ENCODE peak calls at places on chromosomes 1 and 21, in eight cellular contexts. O is pancreas, T is hepatocyte, X is neural progenitor cell, N is colonic mucosa, D is ovary, E is body of pancreas, B is mammary epithelial cell. J is an unnamed sample. For H3K9me3 and H3K4me1, the result is how much of the 10 kb centered on the place peaks cover.

GRCh38 chr1:19463204-19463803 is 22.0 kb downstream of the CAPZB start:
- DNase-seq in O (no peak), T (no peak), X (no peak), N (no peak), D (no peak), E (no peak), B (no peak), J (no peak)

GRCh38 chr1:99887890-99888289 is 37.7 kb downstream of the AGL start:
- DNase-seq in O (no peak), T (no peak), X (no peak), N (no peak), D (no peak), E (no peak), B (no peak), J (no peak)

GRCh38 chr21:15754640-15755039 is 24.9 kb downstream of the USP25 start:
- DNase-seq in O (no peak), T (peak), X (no peak), N (no peak), D (no peak), E (no peak), B (peak), J (peak)

GRCh38 chr1:52365091-52365745 is 787 bp downstream of the CC2D1B start:
- DNase-seq in O (no peak), T (peak), X (peak), N (peak), D (peak), E (peak), B (peak), J (peak)

GRCh38 chr1:92877792-92878191 is 46.0 kb downstream of the RPL5 start:
- DNase-seq in O (no peak), T (no peak), X (no peak), N (no peak), D (no peak), E (no peak), B (no peak), J (no peak)

GRCh38 chr1:175015243-175015642 is 8.0 kb downstream of the MRPS14 start:
- DNase-seq in O (no peak), T (no peak), X (no peak), N (no peak), D (no peak), E (no peak), B (no peak), J (peak)

GRCh38 chr1:181221078-181221477 is 132.6 kb downstream of the IER5 start:
- DNase-seq in O (no peak), T (no peak), X (no peak), N (no peak), D (no peak), E (peak), B (no peak), J (no peak)

GRCh38 chr1:2298685-2299673 is 70.9 kb downstream of the SKI start:
- DNase-seq in O (no peak), T (no peak), X (no peak), N (no peak), D (no peak), E (no peak), B (peak), J (no peak)

GRCh38 chr1:41882496-41882895 is 36.2 kb downstream of the HIVEP3 start:
- DNase-seq in O (no peak), T (no peak), X (no peak), N (no peak), D (no peak), E (no peak), B (peak), J (no peak)

GRCh38 chr1:235972316-235973090 is 92.4 kb downstream of the NID1 start:
- DNase-seq in O (no peak), T (peak), X (no peak), N (no peak), D (no peak), E (no peak), B (peak), J (peak)

GRCh38 chr1:183124259-183124658 is 61.8 kb upstream of the LAMC2 start:
- DNase-seq in O (no peak), T (no peak), X (no peak), N (no peak), D (no peak), E (no peak), B (no peak), J (no peak)

GRCh38 chr1:182301467-182302198 is 90.0 kb downstream of the GLUL start:
- DNase-seq in O (no peak), T (peak), X (peak), N (peak), D (peak), E (peak), B (peak), J (peak)

GRCh38 chr1:199007423-199007822 is 368.6 kb downstream of the PTPRC start:
- DNase-seq in O (no peak), T (no peak), X (no peak), N (no peak), D (no peak), E (peak), B (peak), J (no peak)

GRCh38 chr21:38664315-38664714 is 141.4 kb upstream of the ETS2 start:
- DNase-seq in O (no peak), T (no peak), X (no peak), N (no peak), D (no peak), E (no peak), B (no peak), J (no peak)

GRCh38 chr1:228426518-228427175 is 10.0 kb upstream of the TRIM17 start:
- DNase-seq in O (no peak), T (no peak), X (no peak), N (no peak), D (no peak), E (no peak), B (no peak), J (no peak)

GRCh38 chr21:24224411-24224810 is 1382.9 kb downstream of the MRPL39 start:
- DNase-seq in O (no peak), T (no peak), X (no peak), N (no peak), D (no peak), E (no peak), B (no peak), J (no peak)

GRCh38 chr1:22745675-22746585 is 35.3 kb downstream of the EPHB2 start:
- DNase-seq in O (no peak), T (peak), X (no peak), N (peak), D (no peak), E (peak), B (peak), J (peak)

GRCh38 chr1:19650416-19651140 is 6.5 kb downstream of the NBL1 start:
- DNase-seq in O (no peak), T (no peak), X (no peak), N (no peak), D (peak), E (no peak), B (no peak), J (no peak)

GRCh38 chr1:17027900-17028299 is 16.2 kb upstream of the ATP13A2 start:
- DNase-seq in O (no peak), T (no peak), X (no peak), N (no peak), D (no peak), E (peak), B (no peak), J (no peak)

GRCh38 chr1:23384312-23385058 is 14.8 kb upstream of the ZNF436 start:
- DNase-seq in O (peak), T (peak), X (no peak), N (no peak), D (no peak), E (no peak), B (peak), J (peak)

GRCh38 chr1:169106921-169107672 is 607 bp downstream of the ATP1B1 start:
- DNase-seq in O (peak), T (no peak), X (peak), N (peak), D (peak), E (no peak), B (peak), J (peak)

DNA sequence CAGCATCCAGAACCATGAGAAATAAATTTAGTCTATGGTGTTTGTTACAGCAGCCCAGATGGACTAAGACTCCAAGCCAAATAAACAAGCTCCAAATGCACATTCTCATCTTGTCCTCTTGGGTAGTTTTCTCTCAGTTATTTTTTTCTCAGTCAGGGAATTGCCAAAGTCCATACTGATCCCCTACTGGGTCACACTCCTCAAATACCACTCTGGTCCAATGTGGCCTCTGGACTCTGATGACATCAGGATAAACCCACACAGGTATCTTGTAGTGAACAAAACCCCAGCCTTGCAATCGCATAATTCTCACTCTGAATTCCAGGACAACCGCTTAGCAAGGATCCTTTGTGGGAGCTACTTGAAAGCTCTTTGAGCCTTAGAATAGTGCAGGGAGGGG is 248.4 kb upstream of the JUN start:
- DNase-seq in O (no peak), T (no peak), X (no peak), N (no peak), D (no peak), E (no peak), B (no peak), J (no peak)
- H3K9me3 ChIP-seq in O (under half), T (under half), X (under half), N (under half), D (under half), E (under half), B (under half), J (under half)

GRCh38 chr1:173414136-173414535 is 63.0 kb upstream of the PRDX6 start:
- DNase-seq in O (no peak), T (no peak), X (no peak), N (no peak), D (no peak), E (no peak), B (no peak), J (no peak)
- H3K4me3 ChIP-seq in O (no peak), T (no peak), X (no peak), N (no peak), D (no peak), E (no peak), B (no peak), J (no peak)

DNA sequence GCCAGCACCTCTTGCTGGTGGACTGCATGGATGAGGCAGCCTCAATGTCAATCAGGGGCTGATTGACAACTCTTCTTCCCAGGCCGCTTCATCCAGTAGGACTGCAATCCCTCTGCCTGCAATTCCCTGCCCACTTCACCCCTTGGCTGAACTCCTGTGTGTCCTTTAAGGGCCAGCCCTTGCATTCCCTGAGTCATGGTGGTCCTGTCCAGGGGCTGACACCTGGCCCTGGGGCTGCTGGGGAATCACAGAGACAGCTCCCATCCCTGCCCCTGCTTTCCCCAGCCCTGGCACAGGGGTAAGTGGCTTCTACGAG is 4.6 kb upstream of the EPS8L3 start:
- DNase-seq in O (peak), T (no peak), X (no peak), N (no peak), D (peak), E (no peak), B (no peak), J (no peak)
- H3K4me1 ChIP-seq in O (under half), T (under half), X (under half), N (under half), D (under half), E (under half), B (under half), J (under half)

GRCh38 chr1:4428711-4429110 is 225.7 kb upstream of the AJAP1 start:
- DNase-seq in O (no peak), T (no peak), X (no peak), N (no peak), D (no peak), E (no peak), B (no peak), J (no peak)

GRCh38 chr1:4424254-4424653 is 230.2 kb upstream of the AJAP1 start:
- DNase-seq in O (no peak), T (no peak), X (no peak), N (no peak), D (no peak), E (no peak), B (no peak), J (no peak)

GRCh38 chr1:4424766-4425165 is 229.6 kb upstream of the AJAP1 start:
- DNase-seq in O (no peak), T (no peak), X (no peak), N (no peak), D (no peak), E (no peak), B (no peak), J (no peak)

GRCh38 chr1:4422496-4423289 is 231.7 kb upstream of the AJAP1 start:
- DNase-seq in O (no peak), T (no peak), X (peak), N (no peak), D (no peak), E (no peak), B (no peak), J (no peak)

GRCh38 chr1:4425892-4426291 is 228.5 kb upstream of the AJAP1 start:
- DNase-seq in O (no peak), T (peak), X (peak), N (no peak), D (no peak), E (peak), B (no peak), J (no peak)
- H3K9me3 ChIP-seq in O (under half), T (under half), X (under half), N (under half), D (under half), E (under half), B (under half), J (under half)

GRCh38 chr1:85274969-85275453 is 1.4 kb downstream of the BCL10 start:
- DNase-seq in O (no peak), T (peak), X (no peak), N (peak), D (no peak), E (peak), B (peak), J (peak)
- H3K4me3 ChIP-seq in O (peak), T (peak), X (peak), N (peak), D (peak), E (no peak), B (peak), J (peak)

GRCh38 chr1:67683306-67683705 is 1.7 kb upstream of the GADD45A start:
- DNase-seq in O (no peak), T (no peak), X (no peak), N (no peak), D (no peak), E (no peak), B (peak), J (peak)
- H3K4me1 ChIP-seq in O (under half), T (under half), X (under half), N (under half), D (under half), E (under half), B (under half), J (under half)